ENCODE peak calls at places on chromosomes 16 and 17, in five cellular contexts. B, P, T, E and L are unnamed samples.
A peak's percentile ranks its signal among the peaks of the same experiment; 100 is the strongest.

GRCh38 chr17:61303334-61304096 is 96.1 kb upstream of the TBX2 start:
- DNase-seq in P (no peak), T (no peak), E (no peak), B (no peak), L (no peak)

GRCh38 chr17:15436399-15437369 is 30.7 kb downstream of the CDRT4 start:
- DNase-seq in E (peak; percentile 9), B (no peak), T (peak; percentile 75), P (no peak), L (peak; percentile 27)

GRCh38 chr17:50356892-50357510 is 11.1 kb downstream of the XYLT2 start:
- DNase-seq in E (no peak), P (no peak), B (no peak), T (no peak), L (no peak)

GRCh38 chr17:69222707-69223106 is 5.9 kb downstream of the ABCA10 start:
- DNase-seq in E (no peak), B (no peak), T (no peak), P (no peak), L (no peak)

GRCh38 chr17:65027305-65027704 is 29.2 kb downstream of the GNA13 start:
- DNase-seq in E (peak; percentile 85), T (no peak), P (no peak), B (peak; percentile 65), L (peak; percentile 72)

GRCh38 chr16:87602821-87603683 is 744 bp downstream of the JPH3 start:
- DNase-seq in P (peak; percentile 27), E (no peak), B (no peak), T (no peak), L (no peak)

GRCh38 chr16:27790546-27791403 is 240.8 kb downstream of the KATNIP start:
- DNase-seq in T (no peak), E (no peak), B (no peak), P (no peak), L (no peak)

GRCh38 chr17:78671607-78672404 is 94.6 kb upstream of the DNAH17 start:
- DNase-seq in B (no peak), T (no peak), E (peak; percentile 45), P (no peak), L (no peak)

GRCh38 chr16:85330694-85331188 is 218.5 kb upstream of the CIBAR2 start:
- DNase-seq in P (no peak), B (peak; percentile 80), E (peak; percentile 65), T (no peak), L (peak; percentile 79)

GRCh38 chr16:81937305-81938038 is 73.8 kb downstream of the SDR42E1 start:
- DNase-seq in T (no peak), B (no peak), E (peak; percentile 76), P (no peak), L (no peak)

GRCh38 chr16:66741971-66742396 is 9.4 kb downstream of the DYNC1LI2 start:
- DNase-seq in T (no peak), B (no peak), E (no peak), P (no peak), L (no peak)

GRCh38 chr16:66741131-66741900 is 10.1 kb downstream of the DYNC1LI2 start:
- DNase-seq in E (peak; percentile 88), P (no peak), T (peak; percentile 88), B (peak; percentile 85), L (peak; percentile 91)

GRCh38 chr16:66742409-66742808 is 9.0 kb downstream of the DYNC1LI2 start:
- DNase-seq in B (no peak), P (no peak), T (no peak), E (no peak), L (no peak)

GRCh38 chr16:66740533-66740932 is 10.9 kb downstream of the DYNC1LI2 start:
- DNase-seq in B (no peak), P (no peak), T (no peak), E (peak; percentile 57), L (no peak)

DNA sequence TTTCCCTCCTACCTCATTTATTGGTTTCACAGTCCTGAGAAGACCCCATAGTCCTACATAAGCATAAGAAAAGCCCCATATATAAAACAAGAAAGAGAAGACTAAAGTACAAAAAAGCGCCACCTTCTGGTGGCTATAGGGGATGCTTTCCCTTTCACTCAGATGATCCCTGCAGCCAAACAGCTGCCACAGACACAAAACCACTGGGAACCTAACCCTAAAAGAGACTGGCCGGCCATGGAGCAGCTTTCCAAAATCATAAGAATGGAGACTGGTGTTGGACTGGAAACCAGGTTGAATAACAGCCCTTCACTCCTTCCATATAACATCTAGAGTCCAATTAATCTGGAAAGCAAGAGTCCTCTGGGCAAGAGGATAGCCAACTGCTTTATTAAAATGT is 11.4 kb downstream of the DYNC1LI2 start:
- DNase-seq in E (no peak), B (peak; percentile 30), T (no peak), P (no peak), L (peak; percentile 56)
- TF ChIP-seq CTCF in E (peak; percentile 59), B (peak; percentile 87), T (peak; percentile 34), P (peak; percentile 71), L (peak; percentile 58)

GRCh38 chr16:2194166-2194834 is 2.1 kb downstream of the CASKIN1 start:
- DNase-seq in B (peak; percentile 54), P (no peak), T (peak; percentile 50), E (no peak), L (peak; percentile 60)

GRCh38 chr16:2196981-2197511 is 641 bp upstream of the CASKIN1 start:
- DNase-seq in P (no peak), B (no peak), T (no peak), E (no peak), L (no peak)

GRCh38 chr16:2195316-2196161 is 866 bp downstream of the CASKIN1 start:
- DNase-seq in B (no peak), T (no peak), E (no peak), P (no peak), L (no peak)

GRCh38 chr16:2196162-2196980 is at the start of gene CASKIN1:
- DNase-seq in T (no peak), E (no peak), P (no peak), B (no peak), L (no peak)

GRCh38 chr16:2194852-2195315 is 1.5 kb downstream of the CASKIN1 start:
- DNase-seq in T (no peak), B (peak; percentile 20), E (peak; percentile 61), P (no peak), L (peak; percentile 70)
- TF ChIP-seq CTCF in T (no peak), B (peak; percentile 70), E (peak; percentile 85), P (peak; percentile 62), L (peak; percentile 68)

GRCh38 chr16:14072360-14072759 is 1.2 kb downstream of the MRTFB start:
- DNase-seq in T (no peak), P (no peak), E (no peak), B (no peak), L (no peak)

GRCh38 chr16:14069818-14070217 is 1.3 kb upstream of the MRTFB start:
- DNase-seq in B (no peak), E (peak; percentile 82), T (no peak), P (no peak), L (no peak)

GRCh38 chr16:14070555-14070876 is 603 bp upstream of the MRTFB start:
- DNase-seq in B (no peak), E (peak; percentile 8), T (no peak), P (no peak), L (peak; percentile 4)

GRCh38 chr16:14071576-14072271 is 605 bp downstream of the MRTFB start:
- DNase-seq in E (no peak), B (no peak), T (no peak), P (no peak), L (peak; percentile 13)

DNA sequence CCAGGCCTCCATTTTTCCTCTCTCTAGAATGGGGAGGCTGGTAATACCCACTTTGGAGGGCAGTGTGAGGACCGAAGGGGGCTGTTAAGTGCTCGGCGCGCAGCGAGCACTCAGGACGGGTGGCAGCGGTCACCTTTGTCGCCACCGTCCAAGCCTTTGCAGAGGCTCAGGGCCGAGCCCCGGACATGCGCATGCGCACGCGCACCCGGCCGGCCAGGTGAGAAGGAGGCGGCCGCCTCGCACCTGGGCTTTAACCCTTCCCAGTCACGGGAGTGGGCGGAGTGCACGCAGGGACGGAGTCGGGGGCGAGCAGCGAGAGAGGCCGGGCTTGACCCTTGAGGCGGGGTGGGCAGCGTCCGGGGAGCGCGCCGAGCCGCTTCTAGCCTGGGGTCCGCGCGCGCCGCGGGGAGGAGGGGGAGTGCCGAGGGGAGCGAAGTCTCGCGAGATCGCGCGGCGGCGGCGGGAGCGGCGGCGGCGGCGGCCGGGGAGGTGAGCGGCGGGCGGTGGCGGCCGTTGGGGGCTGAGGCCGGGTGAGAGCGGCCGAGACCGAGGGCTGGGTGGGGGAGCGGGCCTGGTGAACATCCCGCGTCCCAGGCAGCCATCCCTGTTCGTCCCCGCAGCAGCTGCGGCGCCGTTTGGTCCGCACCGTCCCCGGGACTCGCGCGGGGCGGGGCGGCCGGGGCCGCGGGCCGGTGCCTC is at the start of gene MRTFB:
- DNase-seq in P (peak; percentile 98), B (peak; percentile 27), T (peak; percentile 77), E (peak; percentile 41), L (peak; percentile 79)
- TF ChIP-seq CTCF in P (no peak), B (no peak), T (no peak), E (no peak), L (no peak)

GRCh38 chr16:8893426-8893825 is 11.3 kb downstream of the LITAFD start:
- DNase-seq in T (no peak), E (no peak), P (no peak), B (no peak), L (no peak)
- TF ChIP-seq CTCF in T (no peak), E (no peak), P (no peak), B (peak; percentile 9), L (no peak)

GRCh38 chr17:8185580-8186445 is 4.2 kb downstream of the BORCS6 start:
- DNase-seq in E (peak; percentile 43), T (peak; percentile 92), B (peak; percentile 56), P (peak; percentile 96), L (peak; percentile 82)

GRCh38 chr17:8186446-8186786 is 3.6 kb downstream of the BORCS6 start:
- DNase-seq in P (no peak), T (no peak), B (no peak), E (no peak), L (no peak)

GRCh38 chr17:8188408-8188839 is 1.6 kb downstream of the BORCS6 start:
- DNase-seq in E (no peak), T (no peak), P (no peak), B (no peak), L (peak; percentile 9)

GRCh38 chr17:8187517-8188407 is 2.2 kb downstream of the BORCS6 start:
- DNase-seq in E (peak; percentile 98), P (peak; percentile 90), T (peak; percentile 96), B (peak; percentile 100), L (peak; percentile 99)

GRCh38 chr17:8186787-8187516 is 3.0 kb downstream of the BORCS6 start:
- DNase-seq in E (peak; percentile 92), B (peak; percentile 98), T (peak; percentile 94), P (peak; percentile 91), L (peak; percentile 95)
- TF ChIP-seq CTCF in E (peak; percentile 44), B (no peak), T (peak; percentile 46), P (no peak), L (no peak)